ENCODE peak calls at places on chromosomes 12 and 14, in eight cellular contexts. Z is mucosa of descending colon; J is CD8-positive, alpha-beta memory T cell; N is PC-9; E is aorta; S is uterus; V is endodermal cell; U is left ventricle myocardium inferior. G is an unnamed sample. For H3K4me1, the result is how much of the 10 kb centered on the place peaks cover.

GRCh38 chr12:7460375-7461259 is 16.7 kb upstream of the CD163L1 start:
- DNase-seq in Z (peak), N (peak), S (no peak), E (no peak), J (peak), V (peak), U (peak), G (peak)

GRCh38 chr12:704516-705242 is 41.4 kb upstream of the NINJ2 start:
- DNase-seq in V (no peak), U (no peak), E (no peak), Z (no peak), N (no peak), J (no peak), S (no peak), G (no peak)

GRCh38 chr12:127562781-127563180 is 704.2 kb upstream of the TMEM132C start:
- DNase-seq in Z (no peak), N (no peak), U (no peak), V (no peak), J (no peak), S (no peak), E (no peak), G (no peak)

GRCh38 chr14:72578514-72578913 is 315.4 kb downstream of the DPF3 start:
- DNase-seq in N (no peak), U (no peak), V (no peak), J (no peak), E (no peak), Z (no peak), S (no peak), G (no peak)

GRCh38 chr12:69151254-69151751 is 88.1 kb upstream of the CPSF6 start:
- DNase-seq in S (no peak), E (no peak), Z (peak), J (no peak), V (peak), N (no peak), U (no peak), G (peak)

GRCh38 chr12:89117448-89118034 is 234.8 kb downstream of the DUSP6 start:
- DNase-seq in U (no peak), V (no peak), E (no peak), N (peak), J (no peak), Z (peak), S (no peak), G (no peak)

GRCh38 chr14:50926851-50927386 is 17.4 kb downstream of the PYGL start:
- DNase-seq in V (no peak), J (no peak), S (no peak), E (no peak), U (no peak), N (no peak), Z (no peak), G (no peak)

GRCh38 chr14:90968025-90968424 is 92.4 kb downstream of the RPS6KA5 start:
- DNase-seq in U (no peak), N (no peak), Z (no peak), J (no peak), S (no peak), E (no peak), V (no peak), G (no peak)

GRCh38 chr12:27970391-27970980 is 2.0 kb downstream of the PTHLH start:
- DNase-seq in U (no peak), Z (no peak), E (peak), N (no peak), V (peak), J (no peak), S (peak), G (no peak)

GRCh38 chr12:96136129-96136528 is 58.0 kb upstream of the ELK3 start:
- DNase-seq in V (no peak), S (no peak), U (no peak), N (no peak), E (peak), J (no peak), Z (no peak), G (no peak)

GRCh38 chr14:24293525-24293924 is 6.1 kb downstream of the DHRS1 start:
- DNase-seq in J (no peak), S (no peak), N (no peak), Z (no peak), U (no peak), V (no peak), E (no peak), G (no peak)

GRCh38 chr12:57534250-57534649 is 11.6 kb downstream of the MBD6 start:
- DNase-seq in S (no peak), Z (no peak), U (no peak), N (no peak), V (no peak), J (no peak), E (no peak), G (no peak)

GRCh38 chr14:33598582-33598981 is 352.3 kb downstream of the EGLN3 start:
- DNase-seq in N (no peak), E (no peak), Z (no peak), S (no peak), U (no peak), J (no peak), V (no peak), G (no peak)

GRCh38 chr14:93081875-93082570 is 33.7 kb downstream of the ITPK1 start:
- DNase-seq in N (no peak), Z (no peak), J (peak), E (peak), U (no peak), S (no peak), V (no peak), G (no peak)

GRCh38 chr14:68668531-68668930 is 124.3 kb downstream of the ZFP36L1 start:
- DNase-seq in S (peak), V (no peak), N (no peak), E (no peak), U (no peak), Z (no peak), J (no peak), G (no peak)

GRCh38 chr14:106613256-106613655 is 1086.9 kb downstream of the TMEM121 start:
- DNase-seq in N (no peak), V (no peak), Z (no peak), J (no peak), E (no peak), U (no peak), S (no peak), G (no peak)

GRCh38 chr14:58341152-58341748 is 42.9 kb downstream of the ARID4A start:
- DNase-seq in U (no peak), V (no peak), J (no peak), Z (no peak), S (no peak), E (no peak), N (no peak), G (no peak)

GRCh38 chr14:100305446-100306255 is 593 bp downstream of the SLC25A29 start:
- DNase-seq in U (peak), Z (peak), V (peak), J (peak), N (no peak), S (peak), E (peak), G (no peak)

GRCh38 chr14:75277000-75277795 is 1.4 kb upstream of the FOS start:
- DNase-seq in J (peak), U (peak), Z (peak), E (peak), N (peak), V (peak), S (peak), G (peak)

GRCh38 chr14:94382684-94383663 is 5.4 kb downstream of the SERPINA1 start:
- DNase-seq in E (peak), S (no peak), V (peak), J (no peak), N (no peak), U (no peak), Z (no peak), G (no peak)

GRCh38 chr12:54258286-54258685 is 21.6 kb downstream of the CBX5 start:
- DNase-seq in Z (no peak), N (no peak), V (no peak), J (no peak), S (no peak), E (no peak), U (no peak), G (no peak)

GRCh38 chr12:29153231-29153630 is 4.2 kb downstream of the FAR2 start:
- DNase-seq in E (no peak), V (peak), S (no peak), N (no peak), J (no peak), U (no peak), Z (no peak), G (no peak)

GRCh38 chr12:113862570-113863454 is 103.3 kb downstream of the RBM19 start:
- DNase-seq in J (no peak), U (no peak), V (peak), Z (no peak), E (no peak), S (no peak), N (no peak), G (no peak)

GRCh38 chr12:113096675-113097461 is 38.7 kb downstream of the RASAL1 start:
- DNase-seq in U (no peak), E (peak), N (no peak), S (no peak), J (no peak), Z (no peak), V (no peak), G (no peak)

GRCh38 chr12:56679834-56680575 is 8.1 kb downstream of the PTGES3 start:
- DNase-seq in Z (no peak), J (no peak), S (no peak), U (no peak), N (no peak), E (no peak), V (peak), G (no peak)

GRCh38 chr12:131261906-131262305 is 308.2 kb downstream of the ADGRD1 start:
- DNase-seq in E (no peak), V (no peak), Z (no peak), U (no peak), N (no peak), J (peak), S (no peak), G (no peak)

GRCh38 chr12:3552726-3553045 is 61.7 kb downstream of the PRMT8 start:
- DNase-seq in J (no peak), U (peak), S (no peak), E (no peak), Z (no peak), V (no peak), N (no peak), G (no peak)

GRCh38 chr14:24607081-24607480 is 2.4 kb downstream of the GZMH start:
- DNase-seq in E (no peak), S (no peak), J (no peak), N (no peak), V (no peak), U (no peak), Z (no peak), G (no peak)

GRCh38 chr14:36503771-36504741 is 16.0 kb downstream of the NKX2-1 start:
- DNase-seq in E (no peak), Z (no peak), N (no peak), S (no peak), J (no peak), V (peak), U (no peak), G (no peak)

GRCh38 chr14:106023411-106023810 is 497.0 kb downstream of the TMEM121 start:
- DNase-seq in N (no peak), E (no peak), J (no peak), Z (no peak), S (no peak), U (no peak), V (no peak), G (no peak)

GRCh38 chr12:62848418-62848817 is 86.5 kb downstream of the PPM1H start:
- DNase-seq in N (no peak), V (no peak), S (no peak), E (no peak), U (no peak), Z (no peak), J (no peak), G (no peak)

GRCh38 chr12:15856097-15856982 is 25.8 kb upstream of the STRAP start:
- DNase-seq in V (peak), J (peak), Z (peak), U (no peak), N (peak), S (peak), E (no peak), G (peak)

GRCh38 chr14:97120204-97121120 is 323.3 kb downstream of the VRK1 start:
- DNase-seq in S (no peak), V (no peak), N (no peak), J (peak), Z (peak), E (no peak), U (no peak), G (no peak)

GRCh38 chr12:104672501-104673265 is 215.9 kb downstream of the CHST11 start:
- DNase-seq in N (peak), U (peak), E (peak), S (peak), V (peak), J (no peak), Z (no peak), G (no peak)

GRCh38 chr14:52121441-52121840 is 52.6 kb upstream of the NID2 start:
- DNase-seq in E (no peak), Z (no peak), S (no peak), U (no peak), N (no peak), V (no peak), J (no peak), G (no peak)

GRCh38 chr12:116189692-116190091 is 87.8 kb downstream of the MED13L start:
- DNase-seq in Z (no peak), E (no peak), V (no peak), U (no peak), S (no peak), N (no peak), J (no peak), G (no peak)
- H3K4me1 ChIP-seq in Z (under half), E (under half), V (under half), U (half or more), S (under half), N (under half), J (under half), G (under half)

GRCh38 chr14:67260965-67261364 is 19.7 kb downstream of the PALS1 start:
- DNase-seq in S (no peak), E (no peak), V (no peak), J (no peak), Z (no peak), U (no peak), N (no peak), G (no peak)
- H3K4me1 ChIP-seq in S (under half), E (under half), V (under half), J (under half), Z (under half), U (under half), N (under half), G (under half)

GRCh38 chr12:87814625-87815024 is 214.6 kb downstream of the C12orf50 start:
- DNase-seq in Z (no peak), S (no peak), J (no peak), N (no peak), V (no peak), E (no peak), U (no peak), G (no peak)
- H3K4me1 ChIP-seq in Z (under half), S (under half), J (under half), N (under half), V (under half), E (under half), U (under half), G (under half)

GRCh38 chr14:73787760-73788508 is 63.7 kb upstream of the PTGR2 start:
- DNase-seq in V (no peak), N (no peak), U (no peak), S (peak), E (peak), Z (peak), J (no peak), G (no peak)
- H3K4me1 ChIP-seq in V (under half), N (under half), U (half or more), S (under half), E (under half), Z (under half), J (under half), G (half or more)

DNA sequence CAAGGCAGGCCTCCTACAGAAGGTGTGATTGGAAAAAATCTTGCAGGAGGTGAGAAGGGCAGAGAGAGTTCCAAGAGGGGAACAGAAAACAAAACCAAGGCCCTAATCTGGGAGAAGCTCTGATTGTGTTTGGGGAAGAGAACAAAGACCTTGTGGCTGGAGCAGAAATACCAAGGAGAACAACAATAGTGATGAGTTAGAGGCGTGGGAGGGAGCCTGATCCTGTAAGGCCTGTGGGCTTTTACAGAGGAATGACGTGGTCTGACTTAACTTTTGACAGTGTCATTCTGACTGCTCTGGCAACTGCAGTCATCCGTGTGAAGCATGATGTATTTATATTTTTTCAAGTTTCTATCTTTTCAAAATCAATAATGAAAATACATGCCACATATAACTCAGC is 200.6 kb downstream of the ANO4 start:
- DNase-seq in V (peak), E (no peak), S (no peak), J (no peak), U (no peak), N (no peak), Z (no peak), G (no peak)
- H3K4me1 ChIP-seq in V (under half), E (under half), S (under half), J (under half), U (under half), N (under half), Z (under half), G (under half)

GRCh38 chr12:2302711-2303255 is 250.0 kb downstream of the CACNA1C start:
- DNase-seq in S (no peak), N (no peak), J (no peak), E (no peak), Z (no peak), V (peak), U (no peak), G (no peak)

GRCh38 chr12:2306686-2307249 is 254.0 kb downstream of the CACNA1C start:
- DNase-seq in Z (no peak), E (no peak), U (no peak), N (no peak), V (peak), J (no peak), S (no peak), G (no peak)

GRCh38 chr12:2307550-2307949 is 254.8 kb downstream of the CACNA1C start:
- DNase-seq in N (no peak), J (no peak), Z (no peak), S (no peak), E (no peak), V (peak), U (no peak), G (no peak)

GRCh38 chr12:2309647-2310046 is 256.9 kb downstream of the CACNA1C start:
- DNase-seq in E (no peak), V (no peak), N (no peak), U (no peak), J (no peak), S (no peak), Z (no peak), G (no peak)

DNA sequence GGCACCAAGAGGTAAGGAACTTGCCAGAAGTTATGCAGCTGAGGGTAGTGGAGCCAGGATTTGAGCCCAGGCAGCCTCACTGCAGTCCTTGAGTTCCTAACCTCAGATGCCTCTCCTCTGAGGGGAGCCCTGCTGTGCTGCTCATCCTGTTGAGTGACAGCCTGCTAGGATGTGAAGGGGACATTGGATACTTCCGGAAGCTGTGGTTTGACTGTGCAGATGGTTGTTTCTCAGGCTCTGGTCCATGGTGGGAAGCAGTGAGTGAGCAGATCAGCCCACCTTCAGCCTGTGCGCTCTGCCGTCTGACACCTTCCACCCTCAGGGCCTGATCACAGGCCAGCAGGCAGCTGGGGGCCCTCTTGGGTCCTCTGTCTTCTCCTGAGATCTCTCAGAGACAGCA is 253.2 kb downstream of the CACNA1C start:
- DNase-seq in J (no peak), Z (no peak), N (no peak), U (no peak), E (no peak), S (no peak), V (peak), G (no peak)
- H3K4me1 ChIP-seq in J (under half), Z (under half), N (under half), U (half or more), E (under half), S (under half), V (under half), G (under half)

DNA sequence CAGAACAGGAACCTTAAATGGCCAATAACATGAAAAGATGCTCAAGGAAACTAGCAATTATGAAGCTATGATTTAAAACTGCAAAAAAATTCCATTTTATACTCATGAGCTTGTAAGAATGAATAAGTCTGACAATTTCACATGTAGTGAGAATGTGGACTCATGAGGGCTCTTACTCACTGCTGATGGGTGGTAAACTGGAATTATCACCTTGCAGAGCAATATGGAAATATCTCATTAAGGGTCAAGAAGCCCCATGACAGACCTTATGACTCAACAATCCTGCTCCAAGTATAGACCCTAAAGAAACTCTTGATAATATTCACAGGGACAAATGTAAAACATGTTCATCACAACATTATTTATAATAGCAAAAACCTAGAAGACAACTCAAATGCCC is 23.5 kb upstream of the SMAGP start:
- DNase-seq in U (no peak), V (no peak), J (no peak), E (no peak), S (no peak), N (no peak), Z (no peak), G (no peak)
- H3K4me1 ChIP-seq in U (under half), V (under half), J (under half), E (under half), S (under half), N (under half), Z (under half), G (under half)

GRCh38 chr14:102902523-102903247 is 19.8 kb upstream of the AMN start:
- DNase-seq in S (no peak), U (no peak), J (no peak), V (no peak), Z (no peak), N (no peak), E (peak), G (no peak)

GRCh38 chr14:102903889-102904512 is 18.5 kb upstream of the AMN start:
- DNase-seq in S (no peak), J (no peak), N (no peak), U (no peak), E (peak), Z (no peak), V (no peak), G (no peak)

GRCh38 chr14:102901633-102902032 is 20.8 kb upstream of the AMN start:
- DNase-seq in N (no peak), Z (no peak), U (no peak), S (no peak), E (no peak), J (no peak), V (no peak), G (no peak)

GRCh38 chr14:102902086-102902485 is 20.4 kb upstream of the AMN start:
- DNase-seq in S (no peak), V (no peak), N (no peak), Z (no peak), J (no peak), U (no peak), E (peak), G (no peak)

DNA sequence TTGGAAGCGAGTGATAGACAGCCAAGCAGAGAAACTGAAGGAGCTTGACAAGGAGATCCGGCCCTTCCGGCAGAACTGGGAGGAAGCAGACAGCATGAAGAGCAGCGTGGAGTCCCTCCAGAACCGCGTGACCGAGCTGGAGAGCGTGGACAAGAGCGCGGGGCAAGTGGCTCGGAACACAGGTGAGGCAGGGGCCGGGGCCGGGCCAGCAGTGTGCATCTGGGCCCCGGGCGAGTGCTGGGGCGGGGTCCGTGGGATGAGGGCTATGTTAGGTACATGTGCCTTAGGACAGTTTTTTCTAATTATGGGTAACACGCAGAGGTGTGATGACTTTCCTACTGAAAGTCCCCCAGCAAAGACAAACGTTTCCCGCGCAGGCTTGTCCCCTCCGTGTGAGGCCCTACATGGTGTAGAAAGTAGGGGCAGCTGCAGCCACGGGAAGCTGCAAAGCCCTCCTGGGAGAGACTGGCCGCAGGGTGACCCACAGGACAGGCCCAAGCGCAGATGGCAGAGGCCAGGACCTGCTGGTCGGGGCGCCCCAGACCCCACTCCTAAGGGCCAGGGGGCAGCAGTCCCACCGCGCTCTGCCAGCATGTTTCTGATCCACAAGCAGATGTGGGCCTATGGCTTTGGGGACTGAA is 19.1 kb upstream of the AMN start:
- DNase-seq in Z (no peak), V (no peak), S (no peak), E (peak), N (no peak), U (no peak), J (no peak), G (no peak)
- H3K4me1 ChIP-seq in Z (under half), V (under half), S (under half), E (under half), N (under half), U (under half), J (under half), G (under half)